ENCODE peak calls at places on chromosome 10, in ten cellular contexts. K, Q, F, R, Z, L, B, J, C and I are unnamed samples.

GRCh38 chr10:5446390-5446926 is 34.1 kb downstream of the NET1 start:
- DNase-seq in K (peak), Q (peak), F (no peak), R (peak), Z (peak), L (peak), B (peak), J (peak), C (peak), I (peak)

GRCh38 chr10:88707429-88708110 is 1.5 kb downstream of the LIPK start:
- DNase-seq in K (no peak), Q (no peak), F (no peak), R (peak), Z (peak), L (peak), B (no peak), J (peak), C (no peak), I (peak)

GRCh38 chr10:123038782-123039631 is 30.2 kb downstream of the ACADSB start:
- DNase-seq in K (no peak), Q (no peak), F (no peak), R (no peak), Z (no peak), L (no peak), B (no peak), J (no peak), C (no peak), I (no peak)

GRCh38 chr10:88228130-88228529 is 355.0 kb downstream of the RNLS start:
- DNase-seq in K (no peak), Q (no peak), F (no peak), R (no peak), Z (no peak), L (peak), B (no peak), J (no peak), C (no peak), I (peak)

GRCh38 chr10:99540673-99541531 is 8.2 kb downstream of the NKX2-3 start:
- DNase-seq in K (no peak), Q (peak), F (no peak), R (peak), Z (no peak), L (no peak), B (no peak), J (no peak), C (no peak), I (peak)

GRCh38 chr10:65618125-65618524 is 1307.7 kb upstream of the LRRTM3 start:
- DNase-seq in K (no peak), Q (no peak), F (no peak), R (no peak), Z (no peak), L (peak), B (no peak), J (peak), C (no peak), I (no peak)

GRCh38 chr10:76869931-76870330 is 767.7 kb downstream of the KCNMA1 start:
- DNase-seq in K (no peak), Q (no peak), F (no peak), R (no peak), Z (no peak), L (no peak), B (no peak), J (no peak), C (no peak), I (no peak)

GRCh38 chr10:120414946-120415345 is 42.1 kb upstream of the PLPP4 start:
- DNase-seq in K (no peak), Q (no peak), F (no peak), R (no peak), Z (no peak), L (no peak), B (no peak), J (no peak), C (no peak), I (no peak)

GRCh38 chr10:119657725-119658124 is 6.5 kb downstream of the BAG3 start:
- DNase-seq in K (no peak), Q (no peak), F (no peak), R (no peak), Z (no peak), L (no peak), B (no peak), J (no peak), C (no peak), I (no peak)

GRCh38 chr10:90592903-90593302 is 264.9 kb downstream of the HTR7 start:
- DNase-seq in K (no peak), Q (peak), F (peak), R (peak), Z (no peak), L (peak), B (no peak), J (peak), C (peak), I (peak)

GRCh38 chr10:43680035-43680434 is 31.4 kb upstream of the ZNF32 start:
- DNase-seq in K (peak), Q (no peak), F (no peak), R (no peak), Z (no peak), L (peak), B (no peak), J (no peak), C (no peak), I (no peak)

GRCh38 chr10:116611153-116611545 is 9.6 kb upstream of the PNLIPRP2 start:
- DNase-seq in K (no peak), Q (no peak), F (no peak), R (no peak), Z (no peak), L (no peak), B (no peak), J (no peak), C (no peak), I (no peak)

GRCh38 chr10:128242641-128243040 is 116.4 kb upstream of the MKI67 start:
- DNase-seq in K (no peak), Q (no peak), F (no peak), R (no peak), Z (no peak), L (no peak), B (no peak), J (no peak), C (no peak), I (no peak)
- TF ChIP-seq CTCF in K (no peak), Q (no peak), F (no peak), R (no peak), Z (no peak), L (no peak), B (no peak), J (peak), C (no peak), I (no peak)

GRCh38 chr10:127916826-127917225 is 9.9 kb downstream of the PTPRE start:
- DNase-seq in K (no peak), Q (no peak), F (no peak), R (no peak), Z (no peak), L (no peak), B (no peak), J (no peak), C (no peak), I (no peak)
- TF ChIP-seq CTCF in K (no peak), Q (no peak), F (no peak), R (no peak), Z (no peak), L (no peak), B (no peak), J (no peak), C (no peak), I (no peak)

DNA sequence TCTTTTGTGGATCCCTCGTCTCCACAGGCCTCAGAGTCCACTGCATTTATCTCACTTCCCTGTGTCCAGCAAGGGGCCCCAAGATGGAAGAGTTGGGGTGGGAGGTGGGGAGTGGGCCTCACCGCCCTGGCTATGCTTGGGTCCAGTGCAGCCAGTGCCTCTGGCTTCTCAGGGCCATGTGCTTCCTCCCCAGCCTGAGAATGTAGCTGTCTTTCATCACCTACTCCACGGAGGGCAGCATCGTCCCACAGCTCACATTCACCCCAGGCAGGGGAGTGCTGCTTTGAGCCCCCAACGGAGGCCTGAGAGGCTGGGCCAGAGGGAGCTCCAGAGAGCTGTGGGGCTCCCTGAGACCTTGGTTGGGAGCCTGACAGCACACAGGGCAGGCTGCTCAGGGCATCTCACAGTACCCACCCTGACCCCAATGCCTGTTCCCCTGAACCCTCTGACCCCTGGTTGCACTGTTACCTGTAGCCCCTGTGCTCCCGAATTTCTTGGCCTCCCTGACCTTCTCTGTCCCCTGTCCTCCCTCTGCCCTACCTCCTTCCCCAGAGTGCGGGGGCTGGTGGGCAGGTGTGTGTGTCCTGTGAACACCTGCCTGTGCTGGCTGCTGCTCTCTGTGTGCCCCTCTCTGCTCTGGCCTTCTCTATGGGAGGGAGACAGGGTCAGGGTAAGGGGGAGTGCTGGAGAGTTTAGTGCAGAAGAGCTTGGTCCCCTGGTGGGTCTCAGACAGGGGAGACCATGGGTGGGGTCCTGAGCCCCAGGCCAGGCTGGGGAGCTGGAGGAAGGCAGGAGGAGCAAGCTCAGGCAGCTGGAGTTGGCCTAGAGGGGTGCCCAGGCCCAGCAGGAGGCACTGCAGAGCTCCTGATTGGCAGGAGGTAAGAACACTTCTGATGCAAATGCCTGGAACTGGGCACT is 19.6 kb upstream of the ZNF488 start:
- DNase-seq in K (no peak), Q (no peak), F (no peak), R (no peak), Z (no peak), L (peak), B (no peak), J (no peak), C (no peak), I (no peak)
- TF ChIP-seq CTCF in K (no peak), Q (no peak), F (no peak), R (no peak), Z (peak), L (peak), B (no peak), J (no peak), C (no peak), I (no peak)

GRCh38 chr10:84114088-84114667 is 25.1 kb upstream of the GHITM start:
- DNase-seq in K (no peak), Q (no peak), F (no peak), R (no peak), Z (no peak), L (peak), B (no peak), J (no peak), C (no peak), I (no peak)
- TF ChIP-seq CTCF in K (no peak), Q (peak), F (peak), R (no peak), Z (peak), L (peak), B (no peak), J (no peak), C (peak), I (no peak)

GRCh38 chr10:16910795-16911164 is 93.6 kb upstream of the RSU1 start:
- DNase-seq in K (no peak), Q (no peak), F (no peak), R (no peak), Z (no peak), L (no peak), B (no peak), J (peak), C (no peak), I (no peak)

GRCh38 chr10:16915308-16915707 is 98.1 kb upstream of the RSU1 start:
- DNase-seq in K (no peak), Q (no peak), F (no peak), R (no peak), Z (no peak), L (no peak), B (no peak), J (peak), C (no peak), I (no peak)

GRCh38 chr10:16919076-16919972 is 102.1 kb upstream of the RSU1 start:
- DNase-seq in K (no peak), Q (no peak), F (no peak), R (no peak), Z (no peak), L (peak), B (no peak), J (peak), C (no peak), I (no peak)

GRCh38 chr10:16913266-16913665 is 96.0 kb upstream of the RSU1 start:
- DNase-seq in K (no peak), Q (no peak), F (no peak), R (no peak), Z (no peak), L (no peak), B (no peak), J (no peak), C (no peak), I (no peak)

DNA sequence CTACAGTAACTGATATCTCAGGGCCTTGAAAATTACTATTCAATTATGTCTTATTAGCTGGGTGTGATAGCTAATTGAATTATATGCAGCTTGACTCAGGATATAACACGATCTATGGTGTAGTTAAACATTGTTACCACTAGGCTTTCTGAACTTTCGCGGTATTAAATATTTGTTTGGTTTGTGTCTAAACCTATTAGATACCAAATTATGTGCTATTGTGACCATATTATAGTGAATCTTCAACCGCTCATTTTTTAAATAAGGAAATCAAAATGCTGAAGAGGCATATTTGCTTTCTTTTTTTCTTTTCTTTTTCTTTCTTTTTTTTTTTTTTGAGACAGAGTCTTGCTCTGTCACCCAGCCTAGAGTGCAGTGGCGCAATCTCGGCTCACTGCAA is 99.3 kb upstream of the RSU1 start:
- DNase-seq in K (no peak), Q (no peak), F (no peak), R (no peak), Z (no peak), L (no peak), B (no peak), J (no peak), C (no peak), I (no peak)
- TF ChIP-seq CTCF in K (no peak), Q (no peak), F (no peak), R (no peak), Z (no peak), L (no peak), B (no peak), J (no peak), C (no peak), I (no peak)

GRCh38 chr10:1410469-1411395 is 326.6 kb downstream of the ADARB2 start:
- DNase-seq in K (peak), Q (no peak), F (no peak), R (no peak), Z (no peak), L (no peak), B (no peak), J (no peak), C (no peak), I (no peak)

GRCh38 chr10:1411956-1412355 is 325.4 kb downstream of the ADARB2 start:
- DNase-seq in K (peak), Q (no peak), F (no peak), R (no peak), Z (no peak), L (no peak), B (no peak), J (no peak), C (no peak), I (no peak)

GRCh38 chr10:1410032-1410431 is 327.3 kb downstream of the ADARB2 start:
- DNase-seq in K (peak), Q (no peak), F (no peak), R (no peak), Z (no peak), L (no peak), B (no peak), J (no peak), C (no peak), I (no peak)

GRCh38 chr10:1412531-1413189 is 324.7 kb downstream of the ADARB2 start:
- DNase-seq in K (no peak), Q (no peak), F (no peak), R (no peak), Z (no peak), L (no peak), B (no peak), J (no peak), C (no peak), I (no peak)

DNA sequence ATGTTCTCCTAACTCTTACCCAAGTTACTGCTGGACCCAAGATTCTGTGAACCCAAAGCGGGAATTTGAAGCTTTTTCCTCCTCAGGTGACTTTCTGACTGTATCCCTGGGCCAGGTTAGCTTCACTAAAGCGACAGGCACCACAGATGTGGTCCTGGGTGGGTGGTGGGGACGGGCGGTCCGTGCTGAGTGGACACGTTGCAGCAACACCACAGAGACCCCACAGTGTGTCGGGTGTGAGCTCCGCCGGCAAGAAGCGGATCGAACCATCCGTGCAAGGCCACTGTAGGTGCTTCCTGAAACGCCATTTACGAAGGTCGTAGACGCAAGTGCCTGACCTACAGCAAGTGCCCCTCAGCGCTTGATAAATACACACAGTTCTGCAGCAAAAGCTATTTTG is 325.9 kb downstream of the ADARB2 start:
- DNase-seq in K (peak), Q (no peak), F (no peak), R (no peak), Z (no peak), L (no peak), B (no peak), J (no peak), C (no peak), I (no peak)
- TF ChIP-seq CTCF in K (no peak), Q (no peak), F (no peak), R (no peak), Z (no peak), L (no peak), B (no peak), J (no peak), C (no peak), I (no peak)

DNA sequence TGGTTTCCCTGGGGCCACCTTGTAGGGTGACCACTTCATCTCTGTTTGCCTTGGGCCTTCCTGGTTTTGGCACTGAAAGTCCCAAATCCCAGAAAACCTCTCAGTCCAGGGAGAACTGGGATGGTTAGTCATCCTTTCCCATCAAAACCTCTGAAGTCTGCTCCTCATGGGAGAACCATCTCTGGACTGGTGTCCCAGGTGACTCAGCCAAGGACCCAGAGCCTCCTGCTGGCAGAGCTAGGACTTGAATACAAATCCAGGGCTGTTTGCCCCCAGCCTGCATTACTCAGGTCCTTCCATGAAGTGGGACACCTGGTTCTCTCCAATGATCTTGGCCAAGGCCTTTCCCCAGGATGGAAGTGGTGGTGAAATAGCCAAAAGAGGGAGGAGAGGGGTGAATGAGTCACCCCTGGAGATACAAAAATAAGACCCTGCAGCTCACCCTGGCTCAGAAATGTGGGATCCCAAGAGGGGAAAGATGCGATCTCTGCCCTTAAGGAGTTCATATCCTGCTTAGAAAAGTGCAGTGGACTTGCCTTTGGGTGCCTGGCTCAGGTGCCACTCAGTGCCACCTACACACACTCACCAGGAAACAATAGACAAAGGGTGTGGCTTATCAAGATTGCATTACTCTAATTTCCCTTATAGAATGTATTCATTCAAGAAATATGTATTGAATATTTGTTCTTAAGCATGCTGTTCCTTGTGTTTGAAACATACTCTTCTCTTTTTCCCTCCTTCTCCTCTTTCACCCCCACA is 22.0 kb downstream of the ADRA2A start:
- DNase-seq in K (no peak), Q (no peak), F (no peak), R (peak), Z (no peak), L (no peak), B (peak), J (no peak), C (no peak), I (no peak)
- TF ChIP-seq CTCF in K (no peak), Q (no peak), F (no peak), R (no peak), Z (no peak), L (no peak), B (no peak), J (no peak), C (no peak), I (no peak)